ENCODE peak calls at places on chromosomes 16 and 17, in six cellular contexts. One of them, this sample, is unnamed.

GRCh38 chr17:64385187-64386083 is 5.2 kb downstream of the PECAM1 start:
- DNase-seq in lower leg skin: no peak
- DNase-seq in HFF-Myc: peak
- DNase-seq in heart left ventricle: peak
- DNase-seq in fibroblast of pulmonary artery: peak
- DNase-seq in D721Med: no peak
- DNase-seq in this sample: no peak

GRCh38 chr17:63843387-63844292 is 1.2 kb upstream of the SMARCD2 start:
- DNase-seq in HFF-Myc: no peak
- DNase-seq in heart left ventricle: no peak
- DNase-seq in D721Med: no peak
- DNase-seq in lower leg skin: no peak
- DNase-seq in fibroblast of pulmonary artery: peak
- DNase-seq in this sample: no peak

GRCh38 chr17:76261421-76262215 is 3.5 kb upstream of the UBALD2 start:
- DNase-seq in HFF-Myc: no peak
- DNase-seq in D721Med: no peak
- DNase-seq in heart left ventricle: no peak
- DNase-seq in fibroblast of pulmonary artery: peak
- DNase-seq in lower leg skin: no peak
- DNase-seq in this sample: no peak

GRCh38 chr16:13426736-13427135 is 493.2 kb upstream of the ERCC4 start:
- DNase-seq in lower leg skin: no peak
- DNase-seq in heart left ventricle: no peak
- DNase-seq in HFF-Myc: no peak
- DNase-seq in fibroblast of pulmonary artery: no peak
- DNase-seq in D721Med: no peak
- DNase-seq in this sample: no peak

GRCh38 chr16:23863511-23864422 is 28.0 kb downstream of the PRKCB start:
- DNase-seq in D721Med: no peak
- DNase-seq in heart left ventricle: no peak
- DNase-seq in fibroblast of pulmonary artery: no peak
- DNase-seq in lower leg skin: no peak
- DNase-seq in HFF-Myc: no peak
- DNase-seq in this sample: no peak

GRCh38 chr16:84581161-84581560 is 36.7 kb downstream of the COTL1 start:
- DNase-seq in lower leg skin: no peak
- DNase-seq in D721Med: no peak
- DNase-seq in heart left ventricle: no peak
- DNase-seq in fibroblast of pulmonary artery: no peak
- DNase-seq in HFF-Myc: no peak
- DNase-seq in this sample: no peak

GRCh38 chr16:29896841-29897240 is 2.5 kb downstream of the SEZ6L2 start:
- DNase-seq in fibroblast of pulmonary artery: no peak
- DNase-seq in D721Med: no peak
- DNase-seq in HFF-Myc: no peak
- DNase-seq in heart left ventricle: no peak
- DNase-seq in lower leg skin: no peak
- DNase-seq in this sample: no peak

GRCh38 chr16:22388101-22388644 is 13.8 kb upstream of the CDR2 start:
- DNase-seq in heart left ventricle: no peak
- DNase-seq in HFF-Myc: no peak
- DNase-seq in fibroblast of pulmonary artery: no peak
- DNase-seq in D721Med: no peak
- DNase-seq in lower leg skin: no peak
- DNase-seq in this sample: no peak

GRCh38 chr16:29978564-29979270 is 5.0 kb downstream of the TAOK2 start:
- DNase-seq in D721Med: no peak
- DNase-seq in HFF-Myc: no peak
- DNase-seq in lower leg skin: no peak
- DNase-seq in heart left ventricle: no peak
- DNase-seq in fibroblast of pulmonary artery: no peak
- DNase-seq in this sample: no peak

GRCh38 chr16:19095699-19096098 is 18.1 kb upstream of the ITPRIPL2 start:
- DNase-seq in heart left ventricle: no peak
- DNase-seq in lower leg skin: no peak
- DNase-seq in D721Med: no peak
- DNase-seq in fibroblast of pulmonary artery: no peak
- DNase-seq in HFF-Myc: no peak
- DNase-seq in this sample: no peak

GRCh38 chr16:20814761-20815160 is 8.4 kb downstream of the REXO5 start:
- DNase-seq in heart left ventricle: no peak
- DNase-seq in D721Med: no peak
- DNase-seq in lower leg skin: no peak
- DNase-seq in HFF-Myc: no peak
- DNase-seq in fibroblast of pulmonary artery: no peak
- DNase-seq in this sample: no peak

GRCh38 chr17:67386965-67387551 is 10.0 kb downstream of the PITPNC1 start:
- DNase-seq in heart left ventricle: no peak
- DNase-seq in D721Med: no peak
- DNase-seq in HFF-Myc: no peak
- DNase-seq in fibroblast of pulmonary artery: peak
- DNase-seq in lower leg skin: no peak
- DNase-seq in this sample: no peak

GRCh38 chr16:71807905-71808592 is 585 bp downstream of the AP1G1 start:
- DNase-seq in lower leg skin: peak
- DNase-seq in HFF-Myc: no peak
- DNase-seq in fibroblast of pulmonary artery: no peak
- DNase-seq in heart left ventricle: no peak
- DNase-seq in D721Med: no peak
- DNase-seq in this sample: no peak

GRCh38 chr17:869067-869466 is 86.9 kb downstream of the MRM3 start:
- DNase-seq in fibroblast of pulmonary artery: peak
- DNase-seq in HFF-Myc: no peak
- DNase-seq in lower leg skin: peak
- DNase-seq in heart left ventricle: no peak
- DNase-seq in D721Med: no peak
- DNase-seq in this sample: no peak

GRCh38 chr16:46743232-46743719 is 4.9 kb downstream of the MYLK3 start:
- DNase-seq in lower leg skin: no peak
- DNase-seq in D721Med: no peak
- DNase-seq in heart left ventricle: peak
- DNase-seq in fibroblast of pulmonary artery: peak
- DNase-seq in HFF-Myc: no peak
- DNase-seq in this sample: no peak

GRCh38 chr17:72974605-72975232 is 117.8 kb downstream of the SLC39A11 start:
- DNase-seq in fibroblast of pulmonary artery: no peak
- DNase-seq in D721Med: no peak
- DNase-seq in HFF-Myc: no peak
- DNase-seq in heart left ventricle: no peak
- DNase-seq in lower leg skin: no peak
- DNase-seq in this sample: no peak

GRCh38 chr17:56879280-56879679 is 34.6 kb downstream of the TRIM25 start:
- DNase-seq in lower leg skin: no peak
- DNase-seq in heart left ventricle: no peak
- DNase-seq in HFF-Myc: no peak
- DNase-seq in D721Med: no peak
- DNase-seq in fibroblast of pulmonary artery: no peak
- DNase-seq in this sample: no peak

GRCh38 chr17:31743767-31744166 is 115.3 kb downstream of the COPRS start:
- DNase-seq in fibroblast of pulmonary artery: no peak
- DNase-seq in heart left ventricle: no peak
- DNase-seq in D721Med: no peak
- DNase-seq in lower leg skin: no peak
- DNase-seq in HFF-Myc: no peak
- DNase-seq in this sample: no peak

GRCh38 chr16:2785101-2785991 is 2.0 kb downstream of the PRSS33 start:
- DNase-seq in fibroblast of pulmonary artery: no peak
- DNase-seq in D721Med: no peak
- DNase-seq in heart left ventricle: no peak
- DNase-seq in HFF-Myc: no peak
- DNase-seq in lower leg skin: no peak
- DNase-seq in this sample: no peak

GRCh38 chr16:72009779-72010178 is 1.2 kb downstream of the DHODH start:
- DNase-seq in fibroblast of pulmonary artery: no peak
- DNase-seq in lower leg skin: no peak
- DNase-seq in D721Med: no peak
- DNase-seq in HFF-Myc: no peak
- DNase-seq in heart left ventricle: no peak
- DNase-seq in this sample: no peak

GRCh38 chr17:22272363-22273146 is 580.2 kb downstream of the KCNJ18 start:
- DNase-seq in D721Med: no peak
- DNase-seq in HFF-Myc: no peak
- DNase-seq in fibroblast of pulmonary artery: no peak
- DNase-seq in lower leg skin: no peak
- DNase-seq in heart left ventricle: no peak
- DNase-seq in this sample: no peak

GRCh38 chr16:13036600-13036999 is 135.2 kb downstream of the SHISA9 start:
- DNase-seq in D721Med: no peak
- DNase-seq in lower leg skin: no peak
- DNase-seq in fibroblast of pulmonary artery: peak
- DNase-seq in heart left ventricle: peak
- DNase-seq in HFF-Myc: peak
- DNase-seq in this sample: no peak

GRCh38 chr16:80974649-80975376 is 31.9 kb downstream of the CMC2 start:
- DNase-seq in HFF-Myc: no peak
- DNase-seq in lower leg skin: no peak
- DNase-seq in fibroblast of pulmonary artery: peak
- DNase-seq in heart left ventricle: no peak
- DNase-seq in D721Med: no peak
- DNase-seq in this sample: no peak

GRCh38 chr16:8935989-8936388 is 27.7 kb downstream of the USP7 start:
- DNase-seq in HFF-Myc: no peak
- DNase-seq in heart left ventricle: no peak
- DNase-seq in D721Med: no peak
- DNase-seq in fibroblast of pulmonary artery: no peak
- DNase-seq in lower leg skin: no peak
- DNase-seq in this sample: no peak
- TF ChIP-seq CTCF in HFF-Myc: no peak
- TF ChIP-seq CTCF in heart left ventricle: no peak
- TF ChIP-seq CTCF in D721Med: peak
- TF ChIP-seq CTCF in fibroblast of pulmonary artery: peak
- TF ChIP-seq CTCF in lower leg skin: no peak
- TF ChIP-seq CTCF in this sample: no peak

GRCh38 chr17:7445011-7445927 is at the start of gene CHRNB1:
- DNase-seq in D721Med: no peak
- DNase-seq in fibroblast of pulmonary artery: no peak
- DNase-seq in HFF-Myc: no peak
- DNase-seq in heart left ventricle: peak
- DNase-seq in lower leg skin: peak
- DNase-seq in this sample: no peak
- TF ChIP-seq CTCF in D721Med: no peak
- TF ChIP-seq CTCF in fibroblast of pulmonary artery: no peak
- TF ChIP-seq CTCF in HFF-Myc: no peak
- TF ChIP-seq CTCF in heart left ventricle: no peak
- TF ChIP-seq CTCF in lower leg skin: no peak
- TF ChIP-seq CTCF in this sample: peak

DNA sequence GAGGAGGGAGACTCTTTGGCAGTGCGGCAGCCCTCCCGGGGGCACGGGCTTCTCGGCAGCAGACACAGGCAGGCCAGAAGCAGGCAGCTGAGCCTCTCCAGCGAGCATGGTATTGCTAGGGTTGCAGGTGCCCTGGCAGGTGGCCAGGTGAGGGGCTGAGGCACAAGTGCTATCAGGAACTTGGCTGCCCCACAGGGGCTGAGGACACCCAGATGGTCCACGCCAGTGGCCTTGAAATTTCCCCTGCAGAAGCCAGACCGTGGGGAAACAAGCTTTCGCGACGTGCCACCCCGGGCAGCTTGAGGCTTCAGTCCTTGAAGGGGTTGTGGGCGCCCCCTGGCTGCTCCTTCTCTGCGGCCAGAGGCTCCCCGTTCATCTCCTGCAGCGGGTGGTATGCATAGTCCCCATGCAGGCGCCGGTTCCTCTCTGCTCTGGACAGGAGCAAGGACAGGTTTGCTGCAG is 8.5 kb downstream of the NAGPA start:
- DNase-seq in heart left ventricle: peak
- DNase-seq in D721Med: peak
- DNase-seq in HFF-Myc: no peak
- DNase-seq in fibroblast of pulmonary artery: peak
- DNase-seq in lower leg skin: no peak
- DNase-seq in this sample: no peak
- TF ChIP-seq CTCF in heart left ventricle: no peak
- TF ChIP-seq CTCF in D721Med: peak
- TF ChIP-seq CTCF in HFF-Myc: peak
- TF ChIP-seq CTCF in fibroblast of pulmonary artery: peak
- TF ChIP-seq CTCF in lower leg skin: no peak
- TF ChIP-seq CTCF in this sample: peak

DNA sequence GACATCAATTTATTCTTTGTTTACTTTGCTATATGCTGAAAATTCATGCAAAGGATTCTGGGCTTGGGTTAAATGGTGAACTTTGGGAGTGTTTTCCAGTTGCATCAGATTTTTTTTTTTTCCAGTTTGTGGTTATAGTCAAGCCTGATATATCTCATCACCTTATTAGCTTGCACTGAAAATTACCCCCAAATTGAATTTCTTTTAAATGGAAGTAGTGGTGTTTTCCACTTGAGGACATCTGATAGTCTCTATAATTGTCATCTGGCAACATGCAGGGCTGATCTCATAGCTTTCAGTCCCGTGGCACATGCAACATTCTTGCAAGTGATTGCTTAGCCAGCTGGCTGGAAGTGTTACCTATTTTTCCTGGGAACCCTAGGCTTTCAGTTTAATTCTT is 4.7 kb upstream of the KRTAP3-1 start:
- DNase-seq in heart left ventricle: no peak
- DNase-seq in fibroblast of pulmonary artery: no peak
- DNase-seq in HFF-Myc: peak
- DNase-seq in D721Med: no peak
- DNase-seq in lower leg skin: no peak
- DNase-seq in this sample: no peak
- TF ChIP-seq CTCF in heart left ventricle: no peak
- TF ChIP-seq CTCF in fibroblast of pulmonary artery: no peak
- TF ChIP-seq CTCF in HFF-Myc: no peak
- TF ChIP-seq CTCF in D721Med: no peak
- TF ChIP-seq CTCF in lower leg skin: no peak
- TF ChIP-seq CTCF in this sample: no peak

GRCh38 chr17:16866436-16866835 is 105.5 kb downstream of the TNFRSF13B start:
- DNase-seq in heart left ventricle: no peak
- DNase-seq in HFF-Myc: no peak
- DNase-seq in lower leg skin: no peak
- DNase-seq in fibroblast of pulmonary artery: no peak
- DNase-seq in D721Med: no peak
- DNase-seq in this sample: no peak
- TF ChIP-seq CTCF in heart left ventricle: no peak
- TF ChIP-seq CTCF in HFF-Myc: no peak
- TF ChIP-seq CTCF in lower leg skin: no peak
- TF ChIP-seq CTCF in fibroblast of pulmonary artery: no peak
- TF ChIP-seq CTCF in D721Med: no peak
- TF ChIP-seq CTCF in this sample: no peak